ENCODE peak calls at places on chromosome 1, in five cellular contexts. One of them, this sample, is unnamed.

GRCh38 chr1:236746785-236747184 is 48.3 kb upstream of the MTR start:
- DNase-seq in cardiac fibroblast: no peak
- DNase-seq in GM23338: no peak
- DNase-seq in A549: no peak
- DNase-seq in HFF-Myc: no peak
- DNase-seq in this sample: no peak

GRCh38 chr1:24526940-24527542 is 24.4 kb downstream of the RCAN3 start:
- DNase-seq in A549: peak; percentile 26
- DNase-seq in cardiac fibroblast: peak; percentile 19
- DNase-seq in HFF-Myc: no peak
- DNase-seq in GM23338: peak; percentile 72
- DNase-seq in this sample: no peak

GRCh38 chr1:93574511-93574910 is 107.1 kb downstream of the BCAR3 start:
- DNase-seq in GM23338: no peak
- DNase-seq in HFF-Myc: no peak
- DNase-seq in cardiac fibroblast: no peak
- DNase-seq in A549: no peak
- DNase-seq in this sample: no peak

GRCh38 chr1:59481915-59482505 is 185.1 kb downstream of the FGGY start:
- DNase-seq in cardiac fibroblast: no peak
- DNase-seq in GM23338: no peak
- DNase-seq in A549: no peak
- DNase-seq in HFF-Myc: no peak
- DNase-seq in this sample: no peak

GRCh38 chr1:2451744-2452582 is 24.1 kb upstream of the PLCH2 start:
- DNase-seq in GM23338: no peak
- DNase-seq in cardiac fibroblast: peak; percentile 31
- DNase-seq in HFF-Myc: peak; percentile 29
- DNase-seq in A549: peak; percentile 81
- DNase-seq in this sample: peak; percentile 89

GRCh38 chr1:179177182-179177581 is 52.3 kb downstream of the ABL2 start:
- DNase-seq in A549: no peak
- DNase-seq in GM23338: peak; percentile 9
- DNase-seq in HFF-Myc: no peak
- DNase-seq in cardiac fibroblast: peak; percentile 70
- DNase-seq in this sample: no peak

GRCh38 chr1:225668222-225668621 is 15.3 kb upstream of the ENAH start:
- DNase-seq in cardiac fibroblast: no peak
- DNase-seq in GM23338: no peak
- DNase-seq in HFF-Myc: no peak
- DNase-seq in A549: no peak
- DNase-seq in this sample: no peak

GRCh38 chr1:113109908-113110554 is 37.0 kb downstream of the LRIG2 start:
- DNase-seq in A549: peak; percentile 5
- DNase-seq in cardiac fibroblast: peak; percentile 96
- DNase-seq in HFF-Myc: peak; percentile 56
- DNase-seq in GM23338: no peak
- DNase-seq in this sample: no peak

GRCh38 chr1:42302034-42302433 is 33.0 kb downstream of the FOXJ3 start:
- DNase-seq in HFF-Myc: no peak
- DNase-seq in A549: no peak
- DNase-seq in cardiac fibroblast: no peak
- DNase-seq in GM23338: no peak
- DNase-seq in this sample: no peak

GRCh38 chr1:229696385-229696784 is 70.3 kb downstream of the URB2 start:
- DNase-seq in A549: no peak
- DNase-seq in GM23338: peak; percentile 65
- DNase-seq in cardiac fibroblast: no peak
- DNase-seq in HFF-Myc: no peak
- DNase-seq in this sample: no peak

GRCh38 chr1:222643937-222644648 is 26.2 kb downstream of the MIA3 start:
- DNase-seq in HFF-Myc: peak; percentile 93
- DNase-seq in cardiac fibroblast: peak; percentile 99
- DNase-seq in GM23338: peak; percentile 99
- DNase-seq in A549: peak; percentile 80
- DNase-seq in this sample: peak; percentile 90

GRCh38 chr1:227225715-227226346 is 92.5 kb downstream of the CDC42BPA start:
- DNase-seq in cardiac fibroblast: peak; percentile 68
- DNase-seq in A549: no peak
- DNase-seq in GM23338: no peak
- DNase-seq in HFF-Myc: peak; percentile 12
- DNase-seq in this sample: peak; percentile 57

GRCh38 chr1:238419209-238419608 is 528.5 kb upstream of the ZP4 start:
- DNase-seq in A549: no peak
- DNase-seq in HFF-Myc: no peak
- DNase-seq in GM23338: no peak
- DNase-seq in cardiac fibroblast: no peak
- DNase-seq in this sample: no peak

GRCh38 chr1:91160363-91161075 is 138.7 kb upstream of the ZNF644 start:
- DNase-seq in cardiac fibroblast: no peak
- DNase-seq in A549: no peak
- DNase-seq in GM23338: no peak
- DNase-seq in HFF-Myc: no peak
- DNase-seq in this sample: no peak

GRCh38 chr1:227192163-227192562 is 126.1 kb downstream of the CDC42BPA start:
- DNase-seq in GM23338: peak; percentile 45
- DNase-seq in HFF-Myc: peak; percentile 69
- DNase-seq in A549: no peak
- DNase-seq in cardiac fibroblast: peak; percentile 84
- DNase-seq in this sample: peak; percentile 82

GRCh38 chr1:229032455-229032854 is 238.5 kb upstream of the RAB4A start:
- DNase-seq in HFF-Myc: no peak
- DNase-seq in A549: no peak
- DNase-seq in GM23338: no peak
- DNase-seq in cardiac fibroblast: peak; percentile 60
- DNase-seq in this sample: no peak

GRCh38 chr1:13498553-13498952 is 15.2 kb downstream of the LRRC38 start:
- DNase-seq in HFF-Myc: no peak
- DNase-seq in GM23338: peak; percentile 62
- DNase-seq in A549: no peak
- DNase-seq in cardiac fibroblast: no peak
- DNase-seq in this sample: no peak

GRCh38 chr1:87120779-87121178 is 206.3 kb downstream of the HS2ST1 start:
- DNase-seq in cardiac fibroblast: no peak
- DNase-seq in HFF-Myc: no peak
- DNase-seq in GM23338: peak; percentile 60
- DNase-seq in A549: no peak
- DNase-seq in this sample: no peak
- TF ChIP-seq CTCF in cardiac fibroblast: peak; percentile 40
- TF ChIP-seq CTCF in HFF-Myc: peak; percentile 62
- TF ChIP-seq CTCF in GM23338: peak; percentile 71
- TF ChIP-seq CTCF in A549: no peak
- TF ChIP-seq CTCF in this sample: peak; percentile 37

GRCh38 chr1:21936366-21937031 is 611 bp downstream of the HSPG2 start:
- DNase-seq in GM23338: no peak
- DNase-seq in A549: no peak
- DNase-seq in cardiac fibroblast: no peak
- DNase-seq in HFF-Myc: no peak
- DNase-seq in this sample: no peak

GRCh38 chr1:21933397-21934248 is 3.5 kb downstream of the HSPG2 start:
- DNase-seq in GM23338: peak; percentile 73
- DNase-seq in HFF-Myc: no peak
- DNase-seq in A549: no peak
- DNase-seq in cardiac fibroblast: peak; percentile 57
- DNase-seq in this sample: no peak

GRCh38 chr1:21935891-21936365 is 1.2 kb downstream of the HSPG2 start:
- DNase-seq in cardiac fibroblast: peak; percentile 35
- DNase-seq in GM23338: peak; percentile 53
- DNase-seq in A549: no peak
- DNase-seq in HFF-Myc: no peak
- DNase-seq in this sample: no peak

GRCh38 chr1:21937034-21937371 is at the start of gene HSPG2:
- DNase-seq in cardiac fibroblast: no peak
- DNase-seq in A549: no peak
- DNase-seq in HFF-Myc: no peak
- DNase-seq in GM23338: no peak
- DNase-seq in this sample: no peak

GRCh38 chr1:21935393-21935804 is 1.7 kb downstream of the HSPG2 start:
- DNase-seq in A549: no peak
- DNase-seq in GM23338: no peak
- DNase-seq in HFF-Myc: no peak
- DNase-seq in cardiac fibroblast: peak; percentile 38
- DNase-seq in this sample: no peak
- H3K4me3 ChIP-seq in A549: peak overlapping the region; percentile 76
- H3K4me3 ChIP-seq in GM23338: peak overlapping the region; percentile 79
- H3K4me3 ChIP-seq in HFF-Myc: peak overlapping the region; percentile 66
- H3K4me3 ChIP-seq in cardiac fibroblast: peak overlapping the region; percentile 77
- H3K4me3 ChIP-seq in this sample: peak overlapping the region; percentile 64

GRCh38 chr1:88029142-88029541 is 654.9 kb upstream of the PKN2 start:
- DNase-seq in HFF-Myc: no peak
- DNase-seq in A549: peak; percentile 2
- DNase-seq in GM23338: peak; percentile 61
- DNase-seq in cardiac fibroblast: peak; percentile 62
- DNase-seq in this sample: no peak

GRCh38 chr1:88035578-88035977 is 648.5 kb upstream of the PKN2 start:
- DNase-seq in A549: no peak
- DNase-seq in HFF-Myc: peak; percentile 6
- DNase-seq in cardiac fibroblast: no peak
- DNase-seq in GM23338: no peak
- DNase-seq in this sample: no peak

DNA sequence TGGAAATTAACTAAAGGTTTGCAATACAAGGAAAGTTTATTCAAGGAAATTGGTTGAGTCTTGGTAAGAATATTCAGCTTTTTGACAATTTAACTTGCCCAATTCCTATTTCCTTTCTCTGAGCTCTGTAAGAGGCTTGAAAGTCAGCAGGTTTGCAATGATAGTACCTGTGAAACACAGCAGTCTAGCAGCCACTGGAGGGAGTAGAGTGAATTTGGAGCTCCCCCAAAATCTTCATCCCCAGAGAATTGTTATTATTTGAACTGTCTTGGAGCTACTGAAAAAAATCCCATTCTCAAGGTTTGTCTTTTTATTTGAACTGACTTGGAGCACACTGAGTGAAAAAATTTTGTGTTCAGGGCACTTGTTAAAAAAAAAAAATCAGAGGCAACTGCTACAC is 654.2 kb upstream of the PKN2 start:
- DNase-seq in cardiac fibroblast: no peak
- DNase-seq in A549: no peak
- DNase-seq in GM23338: peak; percentile 43
- DNase-seq in HFF-Myc: no peak
- DNase-seq in this sample: no peak
- TF ChIP-seq CTCF in cardiac fibroblast: no peak
- TF ChIP-seq CTCF in A549: no peak
- TF ChIP-seq CTCF in GM23338: peak; percentile 21
- TF ChIP-seq CTCF in HFF-Myc: no peak
- TF ChIP-seq CTCF in this sample: no peak

GRCh38 chr1:202160377-202160940 is at the start of gene PTPN7:
- DNase-seq in HFF-Myc: no peak
- DNase-seq in A549: no peak
- DNase-seq in cardiac fibroblast: no peak
- DNase-seq in GM23338: no peak
- DNase-seq in this sample: no peak

GRCh38 chr1:202159534-202160371 is 649 bp downstream of the PTPN7 start:
- DNase-seq in GM23338: no peak
- DNase-seq in A549: no peak
- DNase-seq in cardiac fibroblast: no peak
- DNase-seq in HFF-Myc: no peak
- DNase-seq in this sample: no peak

GRCh38 chr1:202156590-202156989 is 3.8 kb downstream of the PTPN7 start:
- DNase-seq in GM23338: no peak
- DNase-seq in A549: no peak
- DNase-seq in cardiac fibroblast: no peak
- DNase-seq in HFF-Myc: no peak
- DNase-seq in this sample: no peak

GRCh38 chr1:202157945-202158344 is 2.5 kb downstream of the PTPN7 start:
- DNase-seq in cardiac fibroblast: no peak
- DNase-seq in GM23338: no peak
- DNase-seq in HFF-Myc: no peak
- DNase-seq in A549: no peak
- DNase-seq in this sample: no peak

GRCh38 chr1:202158810-202159533 is 1.4 kb downstream of the PTPN7 start:
- DNase-seq in GM23338: peak; percentile 47
- DNase-seq in A549: no peak
- DNase-seq in cardiac fibroblast: no peak
- DNase-seq in HFF-Myc: no peak
- DNase-seq in this sample: no peak
- H3K4me3 ChIP-seq in GM23338: no peak overlapping the region
- H3K4me3 ChIP-seq in A549: no peak overlapping the region
- H3K4me3 ChIP-seq in cardiac fibroblast: no peak overlapping the region
- H3K4me3 ChIP-seq in HFF-Myc: no peak overlapping the region
- H3K4me3 ChIP-seq in this sample: no peak overlapping the region

GRCh38 chr1:119330062-119330939 is 38.3 kb upstream of the HAO2 start:
- DNase-seq in A549: no peak
- DNase-seq in HFF-Myc: no peak
- DNase-seq in cardiac fibroblast: no peak
- DNase-seq in GM23338: no peak
- DNase-seq in this sample: no peak

GRCh38 chr1:119326251-119326650 is 42.3 kb upstream of the HAO2 start:
- DNase-seq in HFF-Myc: no peak
- DNase-seq in GM23338: peak; percentile 34
- DNase-seq in A549: no peak
- DNase-seq in cardiac fibroblast: no peak
- DNase-seq in this sample: no peak

GRCh38 chr1:119329521-119329920 is 39.1 kb upstream of the HAO2 start:
- DNase-seq in cardiac fibroblast: no peak
- DNase-seq in GM23338: no peak
- DNase-seq in A549: no peak
- DNase-seq in HFF-Myc: no peak
- DNase-seq in this sample: no peak

GRCh38 chr1:119327066-119327435 is 41.5 kb upstream of the HAO2 start:
- DNase-seq in A549: no peak
- DNase-seq in HFF-Myc: no peak
- DNase-seq in GM23338: peak; percentile 91
- DNase-seq in cardiac fibroblast: no peak
- DNase-seq in this sample: no peak

GRCh38 chr1:119327436-119328155 is 41.0 kb upstream of the HAO2 start:
- DNase-seq in cardiac fibroblast: peak; percentile 29
- DNase-seq in HFF-Myc: peak; percentile 39
- DNase-seq in GM23338: peak; percentile 78
- DNase-seq in A549: no peak
- DNase-seq in this sample: peak; percentile 14
- TF ChIP-seq CTCF in cardiac fibroblast: peak; percentile 2
- TF ChIP-seq CTCF in HFF-Myc: peak; percentile 43
- TF ChIP-seq CTCF in GM23338: peak; percentile 72
- TF ChIP-seq CTCF in A549: no peak
- TF ChIP-seq CTCF in this sample: peak; percentile 72

GRCh38 chr1:92481598-92482403 is 4.9 kb downstream of the GFI1 start:
- DNase-seq in GM23338: peak; percentile 43
- DNase-seq in HFF-Myc: no peak
- DNase-seq in cardiac fibroblast: no peak
- DNase-seq in A549: no peak
- DNase-seq in this sample: no peak
- H3K4me3 ChIP-seq in GM23338: peak overlapping the region; percentile 75
- H3K4me3 ChIP-seq in HFF-Myc: peak overlapping the region; percentile 14
- H3K4me3 ChIP-seq in cardiac fibroblast: peak overlapping the region; percentile 34
- H3K4me3 ChIP-seq in A549: peak overlapping the region; percentile 66
- H3K4me3 ChIP-seq in this sample: no peak overlapping the region

This sample was measured in kidney epithelial cell.